ENCODE peak calls at places on chromosomes 1 and 21, in five cellular contexts. N is neural crest cell, K is WTC11, S is astrocyte, F is brain microvascular endothelial cell. A is an unnamed sample.

GRCh38 chr1:78145105-78145580 is 99.4 kb downstream of the GIPC2 start:
- DNase-seq in S (peak; percentile 61), K (peak; percentile 31), N (peak; percentile 43), F (peak; percentile 81), A (peak; percentile 44)

GRCh38 chr1:192832492-192832891 is 23.7 kb downstream of the RGS2 start:
- DNase-seq in K (no peak), F (no peak), N (no peak), S (no peak), A (no peak)

GRCh38 chr1:21534674-21535378 is 25.6 kb downstream of the ALPL start:
- DNase-seq in N (peak; percentile 28), K (peak; percentile 52), S (peak; percentile 38), F (peak; percentile 56), A (peak; percentile 41)

GRCh38 chr1:117671781-117672501 is 66.1 kb downstream of the TENT5C start:
- DNase-seq in S (no peak), K (peak; percentile 54), N (no peak), F (peak; percentile 56), A (peak; percentile 26)

GRCh38 chr1:113021430-113022085 is 51.4 kb upstream of the LRIG2 start:
- DNase-seq in S (no peak), N (no peak), K (no peak), F (no peak), A (no peak)

GRCh38 chr1:33434363-33434750 is 3.5 kb upstream of the PHC2 start:
- DNase-seq in K (no peak), S (no peak), F (no peak), N (no peak), A (no peak)

GRCh38 chr1:35773711-35774110 is 3.9 kb upstream of the CLSPN start:
- DNase-seq in F (no peak), S (no peak), K (no peak), N (no peak), A (no peak)

GRCh38 chr1:109148838-109149555 is 35.1 kb downstream of the ELAPOR1 start:
- DNase-seq in S (no peak), K (no peak), N (no peak), F (no peak), A (no peak)

GRCh38 chr1:185044387-185044786 is 971 bp upstream of the RNF2 start:
- DNase-seq in F (no peak), S (no peak), K (no peak), N (no peak), A (no peak)

GRCh38 chr1:231786126-231786525 is 159.5 kb downstream of the DISC1 start:
- DNase-seq in K (no peak), S (no peak), F (no peak), N (no peak), A (no peak)

GRCh38 chr21:20523191-20523590 is 475.0 kb upstream of the NCAM2 start:
- DNase-seq in N (no peak), S (no peak), K (no peak), F (no peak), A (no peak)

GRCh38 chr1:225713281-225713680 is 60.4 kb upstream of the ENAH start:
- DNase-seq in F (no peak), N (no peak), K (no peak), S (no peak), A (no peak)

GRCh38 chr1:182196897-182197546 is 135.5 kb upstream of the ZNF648 start:
- DNase-seq in S (no peak), F (no peak), K (no peak), N (no peak), A (no peak)

GRCh38 chr21:46065215-46065992 is 32.5 kb upstream of the COL6A2 start:
- DNase-seq in K (no peak), S (peak; percentile 76), F (peak; percentile 59), N (no peak), A (no peak)

GRCh38 chr1:224317383-224318045 is 12.5 kb downstream of the NVL start:
- DNase-seq in S (no peak), N (no peak), K (no peak), F (no peak), A (no peak)

GRCh38 chr1:82836246-82836645 is 1035.5 kb downstream of the ADGRL2 start:
- DNase-seq in N (no peak), K (no peak), F (no peak), S (no peak), A (no peak)

GRCh38 chr1:41789616-41790330 is 128.9 kb downstream of the HIVEP3 start:
- DNase-seq in F (no peak), S (no peak), N (no peak), K (no peak), A (no peak)

GRCh38 chr21:41634858-41635257 is 126.9 kb upstream of the TMPRSS2 start:
- DNase-seq in S (peak; percentile 55), F (peak; percentile 65), N (no peak), K (no peak), A (no peak)
- TF ChIP-seq CTCF in S (no peak), F (no peak), N (no peak), K (no peak), A (no peak)

DNA sequence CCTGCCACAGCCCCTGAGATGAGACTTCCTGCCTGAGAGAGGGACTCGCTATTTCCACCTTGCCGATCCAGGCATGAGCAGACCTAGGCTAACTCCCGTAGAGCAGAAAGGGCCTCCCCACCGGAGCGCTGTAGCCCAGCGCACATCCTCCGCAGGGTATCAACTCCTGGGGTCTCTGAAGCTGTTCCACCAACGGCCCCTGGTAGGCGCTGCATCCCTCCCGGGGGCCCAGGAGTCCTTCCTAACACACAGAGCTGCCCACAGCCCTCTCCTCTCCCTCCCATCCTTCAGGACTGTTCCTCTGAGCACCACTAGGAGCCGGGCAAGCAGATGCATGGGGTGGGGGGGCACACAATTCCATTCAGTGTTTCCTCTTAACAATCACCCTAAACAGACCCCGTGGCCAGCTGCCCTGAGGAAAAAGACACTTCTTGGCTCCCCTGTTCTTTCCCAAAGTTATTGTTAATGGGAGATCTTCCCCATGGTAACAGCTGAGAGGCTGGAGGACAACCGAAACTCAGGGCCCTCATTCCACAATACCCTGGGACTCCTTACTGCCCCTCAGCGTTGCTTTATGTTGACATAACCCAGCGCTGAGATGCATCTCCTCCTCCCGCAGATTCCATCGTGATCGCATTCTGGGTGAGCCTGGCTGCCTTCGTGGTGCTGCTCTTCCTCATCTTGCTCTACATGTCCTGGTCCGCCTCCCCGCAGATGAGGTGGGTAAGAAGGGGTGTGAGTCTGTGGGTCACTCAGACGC is 7.5 kb downstream of the MRAP start:
- DNase-seq in F (peak; percentile 3), K (peak; percentile 91), N (peak; percentile 50), S (no peak), A (peak; percentile 62)
- TF ChIP-seq CTCF in F (peak; percentile 67), K (peak; percentile 74), N (peak; percentile 57), S (no peak), A (peak; percentile 66)

GRCh38 chr1:228515200-228515834 is 28.1 kb downstream of the RNF187 start:
- DNase-seq in F (peak; percentile 35), S (peak; percentile 10), N (peak; percentile 33), K (no peak), A (peak; percentile 42)
- TF ChIP-seq CTCF in F (peak; percentile 77), S (peak; percentile 76), N (peak; percentile 85), K (peak; percentile 41), A (peak; percentile 76)

GRCh38 chr1:153670859-153671622 is at the start of gene ILF2:
- DNase-seq in S (peak; percentile 100), F (peak; percentile 100), N (peak; percentile 93), K (peak; percentile 97), A (peak; percentile 96)
- TF ChIP-seq CTCF in S (no peak), F (no peak), N (no peak), K (no peak), A (no peak)

DNA sequence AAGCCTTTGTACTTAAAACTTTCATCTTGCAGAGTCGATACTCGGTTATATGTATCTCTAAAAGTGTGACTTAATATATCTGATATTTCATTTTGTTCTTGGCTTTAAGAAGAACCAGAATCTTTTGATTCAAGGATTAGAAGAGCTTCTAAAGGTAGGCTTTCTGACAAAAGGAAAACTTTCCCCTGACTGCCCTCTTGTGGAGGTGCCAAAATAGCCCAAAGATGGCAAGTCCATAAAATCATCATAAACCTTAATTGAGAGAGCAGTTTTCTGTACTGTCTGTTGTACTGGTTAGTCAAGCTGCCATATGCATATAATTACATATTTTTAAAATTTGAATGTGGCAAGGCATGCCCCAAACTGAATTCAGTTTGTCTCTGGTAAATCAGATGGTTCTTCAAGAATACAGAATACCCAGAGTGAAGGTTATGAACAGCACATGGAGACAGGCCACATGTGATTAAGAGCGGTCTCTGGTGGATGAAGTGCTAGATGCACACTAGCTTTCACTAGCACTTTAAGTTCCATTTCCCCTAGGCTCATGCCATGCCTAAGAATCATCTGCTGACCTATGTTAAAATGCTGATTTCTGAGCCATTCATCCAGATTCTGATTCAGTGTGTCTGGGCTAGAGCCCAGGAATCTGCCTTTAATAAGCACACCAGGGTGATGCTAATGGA is 27.7 kb upstream of the ELAVL4 start:
- DNase-seq in F (no peak), N (no peak), S (no peak), K (peak; percentile 27), A (no peak)
- TF ChIP-seq CTCF in F (peak; percentile 7), N (no peak), S (peak; percentile 29), K (peak; percentile 37), A (no peak)

DNA sequence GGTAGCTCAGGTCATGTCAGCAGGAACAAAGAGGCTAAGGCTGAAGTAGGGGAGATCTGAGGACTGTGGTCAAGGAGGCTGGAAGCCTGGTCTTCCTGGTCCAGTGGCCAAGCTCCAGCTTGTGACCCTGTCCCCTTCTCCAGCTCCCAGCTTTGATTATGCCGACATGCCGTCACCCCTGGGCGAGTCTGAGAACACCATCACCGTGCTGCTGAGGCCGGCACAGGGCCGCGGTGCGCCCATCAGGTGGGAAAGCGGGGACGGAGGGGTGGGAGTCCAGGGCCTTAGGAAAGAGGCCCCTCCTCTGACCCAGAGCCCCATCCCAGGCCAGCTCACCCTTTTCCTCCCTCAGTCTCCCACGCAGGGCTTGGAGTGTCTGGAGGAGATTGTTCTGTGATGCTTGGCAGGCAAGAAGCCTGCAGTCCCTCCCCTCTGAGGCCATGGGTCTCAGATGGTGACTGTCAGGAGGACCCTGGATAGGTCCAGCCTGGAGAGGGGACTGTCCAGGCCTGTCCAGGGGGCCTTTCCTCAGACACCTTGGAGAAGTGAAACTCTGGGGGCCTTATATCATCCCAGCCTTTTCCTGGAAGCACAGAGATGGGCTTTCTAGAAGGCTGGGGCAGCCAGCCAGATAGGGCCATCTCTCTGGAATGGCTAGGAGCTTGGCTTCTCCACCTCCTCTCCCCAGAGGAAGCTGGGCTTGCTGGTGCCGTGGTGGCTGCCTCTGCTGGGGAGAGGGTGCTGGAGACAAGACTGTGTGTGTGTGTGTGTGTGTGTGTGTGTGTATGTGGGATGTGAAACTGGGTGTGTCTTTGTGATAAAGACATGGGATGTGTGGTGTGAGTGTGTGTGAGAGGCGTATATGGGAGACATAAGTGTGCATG is 43.8 kb downstream of the PTPRU start:
- DNase-seq in K (no peak), F (no peak), S (peak; percentile 57), N (no peak), A (no peak)
- TF ChIP-seq CTCF in K (no peak), F (no peak), S (no peak), N (no peak), A (no peak)

GRCh38 chr21:32119389-32119788 is 159.5 kb downstream of the MIS18A start:
- DNase-seq in F (no peak), K (no peak), N (no peak), S (no peak), A (no peak)

GRCh38 chr21:32120231-32120630 is 158.6 kb downstream of the MIS18A start:
- DNase-seq in F (no peak), S (no peak), K (no peak), N (no peak), A (no peak)

GRCh38 chr21:32122082-32122481 is 156.8 kb downstream of the MIS18A start:
- DNase-seq in F (no peak), K (no peak), S (no peak), N (no peak), A (no peak)
- TF ChIP-seq CTCF in F (no peak), K (no peak), S (no peak), N (no peak), A (no peak)

GRCh38 chr1:26787706-26788514 is at the start of gene PIGV:
- DNase-seq in N (peak; percentile 90), F (peak; percentile 59), K (peak; percentile 89), S (peak; percentile 48), A (peak; percentile 92)
- TF ChIP-seq CTCF in N (peak; percentile 28), F (peak; percentile 35), K (no peak), S (no peak), A (no peak)

GRCh38 chr1:176605151-176605550 is 142.2 kb downstream of the PAPPA2 start:
- DNase-seq in K (no peak), F (no peak), S (no peak), N (no peak), A (no peak)
- TF ChIP-seq CTCF in K (no peak), F (no peak), S (no peak), N (no peak), A (no peak)